ENCODE peak calls at places on chromosomes 3 and 15, in seven cellular contexts. One of them, this sample, is unnamed.

GRCh38 chr15:85974742-85975141 is 104.9 kb upstream of the AGBL1 start:
- DNase-seq in A549: no peak
- DNase-seq in keratinocyte: no peak
- DNase-seq in fibroblast of pulmonary artery: no peak
- DNase-seq in heart right ventricle: no peak
- DNase-seq in mucosa of descending colon: no peak
- DNase-seq in GM06990: no peak
- DNase-seq in this sample: no peak

GRCh38 chr3:194779729-194780224 is 94.1 kb downstream of the FAM43A start:
- DNase-seq in GM06990: no peak
- DNase-seq in mucosa of descending colon: no peak
- DNase-seq in heart right ventricle: no peak
- DNase-seq in A549: no peak
- DNase-seq in fibroblast of pulmonary artery: no peak
- DNase-seq in keratinocyte: no peak
- DNase-seq in this sample: peak

GRCh38 chr3:156751461-156752025 is 74.6 kb upstream of the LEKR1 start:
- DNase-seq in GM06990: no peak
- DNase-seq in keratinocyte: no peak
- DNase-seq in mucosa of descending colon: no peak
- DNase-seq in fibroblast of pulmonary artery: peak
- DNase-seq in A549: no peak
- DNase-seq in heart right ventricle: peak
- DNase-seq in this sample: peak

GRCh38 chr15:30072630-30073029 is 10.1 kb upstream of the GOLGA8J start:
- DNase-seq in GM06990: no peak
- DNase-seq in mucosa of descending colon: no peak
- DNase-seq in heart right ventricle: no peak
- DNase-seq in A549: no peak
- DNase-seq in keratinocyte: no peak
- DNase-seq in fibroblast of pulmonary artery: no peak
- DNase-seq in this sample: no peak

GRCh38 chr3:141455603-141456327 is 31.1 kb upstream of the RASA2 start:
- DNase-seq in mucosa of descending colon: peak
- DNase-seq in GM06990: no peak
- DNase-seq in fibroblast of pulmonary artery: no peak
- DNase-seq in keratinocyte: no peak
- DNase-seq in heart right ventricle: no peak
- DNase-seq in A549: no peak
- DNase-seq in this sample: no peak

GRCh38 chr3:82353281-82354171 is 592.1 kb upstream of the GBE1 start:
- DNase-seq in GM06990: no peak
- DNase-seq in fibroblast of pulmonary artery: no peak
- DNase-seq in mucosa of descending colon: no peak
- DNase-seq in keratinocyte: no peak
- DNase-seq in A549: no peak
- DNase-seq in heart right ventricle: no peak
- DNase-seq in this sample: no peak

GRCh38 chr3:87145553-87145952 is 81.6 kb upstream of the CHMP2B start:
- DNase-seq in fibroblast of pulmonary artery: peak
- DNase-seq in A549: peak
- DNase-seq in GM06990: no peak
- DNase-seq in keratinocyte: no peak
- DNase-seq in heart right ventricle: no peak
- DNase-seq in mucosa of descending colon: no peak
- DNase-seq in this sample: no peak

GRCh38 chr3:191761906-191762305 is 300.9 kb downstream of the PYDC2 start:
- DNase-seq in A549: no peak
- DNase-seq in keratinocyte: no peak
- DNase-seq in mucosa of descending colon: no peak
- DNase-seq in fibroblast of pulmonary artery: peak
- DNase-seq in heart right ventricle: no peak
- DNase-seq in GM06990: no peak
- DNase-seq in this sample: peak

GRCh38 chr3:67790043-67790442 is 135.6 kb upstream of the SUCLG2 start:
- DNase-seq in mucosa of descending colon: peak
- DNase-seq in heart right ventricle: peak
- DNase-seq in GM06990: peak
- DNase-seq in keratinocyte: no peak
- DNase-seq in A549: peak
- DNase-seq in fibroblast of pulmonary artery: peak
- DNase-seq in this sample: peak

GRCh38 chr3:64463981-64464380 is 223.8 kb downstream of the ADAMTS9 start:
- DNase-seq in heart right ventricle: no peak
- DNase-seq in mucosa of descending colon: no peak
- DNase-seq in GM06990: no peak
- DNase-seq in A549: no peak
- DNase-seq in fibroblast of pulmonary artery: no peak
- DNase-seq in keratinocyte: no peak
- DNase-seq in this sample: no peak

GRCh38 chr3:100634493-100635272 is 25.3 kb downstream of the ADGRG7 start:
- DNase-seq in heart right ventricle: no peak
- DNase-seq in fibroblast of pulmonary artery: peak
- DNase-seq in A549: peak
- DNase-seq in GM06990: peak
- DNase-seq in mucosa of descending colon: peak
- DNase-seq in keratinocyte: no peak
- DNase-seq in this sample: no peak

GRCh38 chr15:51600114-51600513 is 22.5 kb downstream of the DMXL2 start:
- DNase-seq in GM06990: no peak
- DNase-seq in heart right ventricle: no peak
- DNase-seq in mucosa of descending colon: no peak
- DNase-seq in fibroblast of pulmonary artery: no peak
- DNase-seq in keratinocyte: peak
- DNase-seq in A549: no peak
- DNase-seq in this sample: no peak

GRCh38 chr3:36212291-36212690 is 168.0 kb upstream of the STAC start:
- DNase-seq in heart right ventricle: no peak
- DNase-seq in keratinocyte: no peak
- DNase-seq in GM06990: no peak
- DNase-seq in mucosa of descending colon: no peak
- DNase-seq in A549: peak
- DNase-seq in fibroblast of pulmonary artery: peak
- DNase-seq in this sample: no peak

GRCh38 chr3:19644405-19644804 is 289.6 kb downstream of the EFHB start:
- DNase-seq in keratinocyte: no peak
- DNase-seq in fibroblast of pulmonary artery: no peak
- DNase-seq in GM06990: no peak
- DNase-seq in mucosa of descending colon: no peak
- DNase-seq in A549: no peak
- DNase-seq in heart right ventricle: no peak
- DNase-seq in this sample: no peak

GRCh38 chr15:78307977-78308376 is 8.6 kb upstream of the SKIC8 start:
- DNase-seq in A549: no peak
- DNase-seq in GM06990: no peak
- DNase-seq in keratinocyte: no peak
- DNase-seq in fibroblast of pulmonary artery: no peak
- DNase-seq in mucosa of descending colon: no peak
- DNase-seq in heart right ventricle: no peak
- DNase-seq in this sample: no peak

GRCh38 chr3:168248383-168249047 is 152.8 kb upstream of the GOLIM4 start:
- DNase-seq in heart right ventricle: peak
- DNase-seq in keratinocyte: no peak
- DNase-seq in mucosa of descending colon: peak
- DNase-seq in fibroblast of pulmonary artery: peak
- DNase-seq in GM06990: peak
- DNase-seq in A549: peak
- DNase-seq in this sample: no peak

GRCh38 chr3:31661993-31662392 is 129.3 kb downstream of the STT3B start:
- DNase-seq in mucosa of descending colon: no peak
- DNase-seq in fibroblast of pulmonary artery: no peak
- DNase-seq in GM06990: no peak
- DNase-seq in heart right ventricle: no peak
- DNase-seq in keratinocyte: no peak
- DNase-seq in A549: no peak
- DNase-seq in this sample: no peak

GRCh38 chr3:52537165-52537635 is 795 bp downstream of the UQCC5 start:
- DNase-seq in A549: no peak
- DNase-seq in keratinocyte: no peak
- DNase-seq in fibroblast of pulmonary artery: no peak
- DNase-seq in heart right ventricle: no peak
- DNase-seq in GM06990: no peak
- DNase-seq in mucosa of descending colon: no peak
- DNase-seq in this sample: no peak

GRCh38 chr3:140441006-140441405 is 236.9 kb upstream of the TRIM42 start:
- DNase-seq in fibroblast of pulmonary artery: peak
- DNase-seq in keratinocyte: peak
- DNase-seq in heart right ventricle: no peak
- DNase-seq in mucosa of descending colon: no peak
- DNase-seq in A549: peak
- DNase-seq in GM06990: no peak
- DNase-seq in this sample: no peak

GRCh38 chr3:10495003-10495402 is 10.4 kb downstream of the ATP2B2 start:
- DNase-seq in A549: peak
- DNase-seq in keratinocyte: no peak
- DNase-seq in fibroblast of pulmonary artery: peak
- DNase-seq in heart right ventricle: no peak
- DNase-seq in GM06990: no peak
- DNase-seq in mucosa of descending colon: no peak
- DNase-seq in this sample: no peak

GRCh38 chr3:86978111-86978528 is 12.8 kb downstream of the VGLL3 start:
- DNase-seq in heart right ventricle: no peak
- DNase-seq in keratinocyte: no peak
- DNase-seq in mucosa of descending colon: no peak
- DNase-seq in fibroblast of pulmonary artery: peak
- DNase-seq in GM06990: no peak
- DNase-seq in A549: no peak
- DNase-seq in this sample: no peak

GRCh38 chr3:193637831-193638230 is 44.8 kb downstream of the OPA1 start:
- DNase-seq in A549: no peak
- DNase-seq in keratinocyte: no peak
- DNase-seq in GM06990: no peak
- DNase-seq in mucosa of descending colon: no peak
- DNase-seq in fibroblast of pulmonary artery: peak
- DNase-seq in heart right ventricle: no peak
- DNase-seq in this sample: no peak

GRCh38 chr15:91099616-91100560 is at the start of gene SV2B:
- DNase-seq in GM06990: peak
- DNase-seq in keratinocyte: no peak
- DNase-seq in heart right ventricle: peak
- DNase-seq in mucosa of descending colon: peak
- DNase-seq in fibroblast of pulmonary artery: peak
- DNase-seq in A549: peak
- DNase-seq in this sample: no peak

GRCh38 chr3:114848087-114848486 is 299.0 kb downstream of the ZBTB20 start:
- DNase-seq in mucosa of descending colon: no peak
- DNase-seq in fibroblast of pulmonary artery: no peak
- DNase-seq in keratinocyte: no peak
- DNase-seq in GM06990: no peak
- DNase-seq in A549: no peak
- DNase-seq in heart right ventricle: no peak
- DNase-seq in this sample: no peak
- H3K4me3 ChIP-seq in mucosa of descending colon: no peak
- H3K4me3 ChIP-seq in fibroblast of pulmonary artery: no peak
- H3K4me3 ChIP-seq in keratinocyte: no peak
- H3K4me3 ChIP-seq in GM06990: no peak
- H3K4me3 ChIP-seq in A549: no peak
- H3K4me3 ChIP-seq in heart right ventricle: no peak
- H3K4me3 ChIP-seq in this sample: no peak

GRCh38 chr15:83206971-83207621 is 527 bp downstream of the HDGFL3 start:
- DNase-seq in heart right ventricle: peak
- DNase-seq in keratinocyte: no peak
- DNase-seq in GM06990: peak
- DNase-seq in mucosa of descending colon: peak
- DNase-seq in fibroblast of pulmonary artery: peak
- DNase-seq in A549: peak
- DNase-seq in this sample: no peak
- TF ChIP-seq CTCF in heart right ventricle: no peak
- TF ChIP-seq CTCF in keratinocyte: no peak
- TF ChIP-seq CTCF in GM06990: no peak
- TF ChIP-seq CTCF in mucosa of descending colon: no peak
- TF ChIP-seq CTCF in fibroblast of pulmonary artery: no peak
- TF ChIP-seq CTCF in A549: no peak
- TF ChIP-seq CTCF in this sample: no peak

GRCh38 chr15:49075876-49076275 is 29.6 kb upstream of the SECISBP2L start:
- DNase-seq in fibroblast of pulmonary artery: no peak
- DNase-seq in A549: no peak
- DNase-seq in GM06990: no peak
- DNase-seq in mucosa of descending colon: no peak
- DNase-seq in keratinocyte: no peak
- DNase-seq in heart right ventricle: no peak
- DNase-seq in this sample: no peak
- H3K4me3 ChIP-seq in fibroblast of pulmonary artery: no peak
- H3K4me3 ChIP-seq in A549: no peak
- H3K4me3 ChIP-seq in GM06990: no peak
- H3K4me3 ChIP-seq in mucosa of descending colon: no peak
- H3K4me3 ChIP-seq in keratinocyte: no peak
- H3K4me3 ChIP-seq in heart right ventricle: no peak
- H3K4me3 ChIP-seq in this sample: no peak

GRCh38 chr15:74133071-74133702 is 2.8 kb downstream of the ISLR2 start:
- DNase-seq in heart right ventricle: peak
- DNase-seq in A549: no peak
- DNase-seq in GM06990: no peak
- DNase-seq in fibroblast of pulmonary artery: no peak
- DNase-seq in keratinocyte: no peak
- DNase-seq in mucosa of descending colon: no peak
- DNase-seq in this sample: no peak

GRCh38 chr15:74133703-74134386 is 3.5 kb downstream of the ISLR2 start:
- DNase-seq in fibroblast of pulmonary artery: no peak
- DNase-seq in keratinocyte: no peak
- DNase-seq in A549: no peak
- DNase-seq in GM06990: no peak
- DNase-seq in mucosa of descending colon: no peak
- DNase-seq in heart right ventricle: peak
- DNase-seq in this sample: no peak

GRCh38 chr15:74132681-74133070 is 2.3 kb downstream of the ISLR2 start:
- DNase-seq in fibroblast of pulmonary artery: no peak
- DNase-seq in keratinocyte: peak
- DNase-seq in mucosa of descending colon: no peak
- DNase-seq in GM06990: peak
- DNase-seq in heart right ventricle: peak
- DNase-seq in A549: no peak
- DNase-seq in this sample: no peak

GRCh38 chr15:74135041-74135565 is 4.7 kb downstream of the ISLR2 start:
- DNase-seq in fibroblast of pulmonary artery: no peak
- DNase-seq in GM06990: no peak
- DNase-seq in keratinocyte: no peak
- DNase-seq in A549: no peak
- DNase-seq in heart right ventricle: peak
- DNase-seq in mucosa of descending colon: no peak
- DNase-seq in this sample: no peak

DNA sequence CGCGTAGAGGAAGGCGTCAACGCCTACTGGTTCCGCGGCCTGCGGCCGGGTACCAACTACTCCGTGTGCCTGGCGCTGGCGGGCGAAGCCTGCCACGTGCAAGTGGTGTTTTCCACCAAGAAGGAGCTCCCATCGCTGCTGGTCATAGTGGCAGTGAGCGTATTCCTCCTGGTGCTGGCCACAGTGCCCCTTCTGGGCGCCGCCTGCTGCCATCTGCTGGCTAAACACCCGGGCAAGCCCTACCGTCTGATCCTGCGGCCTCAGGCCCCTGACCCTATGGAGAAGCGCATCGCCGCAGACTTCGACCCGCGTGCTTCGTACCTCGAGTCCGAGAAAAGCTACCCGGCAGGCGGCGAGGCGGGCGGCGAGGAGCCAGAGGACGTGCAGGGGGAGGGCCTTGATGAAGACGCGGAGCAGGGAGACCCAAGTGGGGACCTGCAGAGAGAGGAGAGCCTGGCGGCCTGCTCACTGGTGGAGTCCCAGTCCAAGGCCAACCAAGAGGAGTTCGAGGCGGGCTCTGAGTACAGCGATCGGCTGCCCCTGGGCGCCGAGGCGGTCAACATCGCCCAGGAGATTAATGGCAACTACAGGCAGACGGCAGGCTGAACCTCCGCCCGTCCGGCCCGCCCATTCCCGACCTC is 4.1 kb downstream of the ISLR2 start:
- DNase-seq in heart right ventricle: peak
- DNase-seq in fibroblast of pulmonary artery: no peak
- DNase-seq in A549: peak
- DNase-seq in GM06990: peak
- DNase-seq in mucosa of descending colon: peak
- DNase-seq in keratinocyte: no peak
- DNase-seq in this sample: no peak
- TF ChIP-seq CTCF in heart right ventricle: peak
- TF ChIP-seq CTCF in fibroblast of pulmonary artery: peak
- TF ChIP-seq CTCF in A549: peak
- TF ChIP-seq CTCF in GM06990: peak
- TF ChIP-seq CTCF in mucosa of descending colon: peak
- TF ChIP-seq CTCF in keratinocyte: peak
- TF ChIP-seq CTCF in this sample: peak